ENCODE peak calls at places on chromosomes 12 and 14, in four cellular contexts. F is dorsolateral prefrontal cortex, P is fibroblast of pulmonary artery, C is A549. J is an unnamed sample.

GRCh38 chr14:104081951-104082464 is 3.5 kb upstream of the ASPG start:
- DNase-seq in F (no peak), P (no peak), C (no peak), J (no peak)

GRCh38 chr12:92438641-92439396 is 264.0 kb upstream of the PLEKHG7 start:
- DNase-seq in F (no peak), P (no peak), C (no peak), J (no peak)

GRCh38 chr12:114916124-114916523 is 232.1 kb upstream of the TBX3 start:
- DNase-seq in F (no peak), P (peak; percentile 60), C (no peak), J (peak; percentile 50)

GRCh38 chr12:25677180-25677937 is 124.3 kb upstream of the LMNTD1 start:
- DNase-seq in F (no peak), P (peak; percentile 36), C (no peak), J (no peak)

GRCh38 chr12:104792570-104792969 is 165.5 kb downstream of the SLC41A2 start:
- DNase-seq in F (no peak), P (peak; percentile 85), C (peak; percentile 11), J (peak; percentile 90)

GRCh38 chr14:62734831-62735230 is 310.4 kb downstream of the KCNH5 start:
- DNase-seq in F (no peak), P (no peak), C (no peak), J (no peak)

GRCh38 chr14:35533357-35534129 is 421 bp upstream of the INSM2 start:
- DNase-seq in F (peak; percentile 78), P (peak; percentile 41), C (peak; percentile 60), J (peak; percentile 41)

GRCh38 chr14:34826661-34827060 is 48.5 kb downstream of the BAZ1A start:
- DNase-seq in F (no peak), P (peak; percentile 21), C (no peak), J (peak; percentile 35)

GRCh38 chr14:96894966-96895365 is 97.8 kb downstream of the VRK1 start:
- DNase-seq in F (no peak), P (peak; percentile 4), C (no peak), J (peak; percentile 37)

GRCh38 chr12:124625867-124626675 is 58.7 kb upstream of the NCOR2 start:
- DNase-seq in F (no peak), P (peak; percentile 81), C (peak; percentile 76), J (peak; percentile 74)

GRCh38 chr12:89899651-89900050 is 191.0 kb upstream of the ATP2B1 start:
- DNase-seq in F (peak; percentile 14), P (no peak), C (no peak), J (no peak)

GRCh38 chr12:43113153-43113552 is 438.9 kb downstream of the ADAMTS20 start:
- DNase-seq in F (no peak), P (peak; percentile 39), C (no peak), J (peak; percentile 56)

GRCh38 chr12:19915392-19916192 is 452.7 kb upstream of the PDE3A start:
- DNase-seq in F (no peak), P (peak; percentile 83), C (no peak), J (peak; percentile 75)

GRCh38 chr12:130872179-130873096 is 572 bp downstream of the RAN start:
- DNase-seq in F (peak; percentile 30), P (peak; percentile 23), C (peak; percentile 46), J (peak; percentile 52)

GRCh38 chr14:90193925-90194324 is 62.4 kb upstream of the PSMC1 start:
- DNase-seq in F (no peak), P (peak; percentile 2), C (no peak), J (peak; percentile 2)

GRCh38 chr12:122893208-122894151 is 2.4 kb downstream of the VPS37B start:
- DNase-seq in F (no peak), P (no peak), C (no peak), J (no peak)

GRCh38 chr12:45801625-45802024 is 72.1 kb downstream of the ARID2 start:
- DNase-seq in F (no peak), P (no peak), C (no peak), J (no peak)

GRCh38 chr12:79886917-79887519 is 47.9 kb downstream of the PPP1R12A start:
- DNase-seq in F (no peak), P (peak; percentile 78), C (no peak), J (peak; percentile 80)

GRCh38 chr14:57970594-57970993 is 104.7 kb upstream of the SLC35F4 start:
- DNase-seq in F (no peak), P (no peak), C (no peak), J (no peak)

GRCh38 chr12:89875225-89875624 is 166.6 kb upstream of the ATP2B1 start:
- DNase-seq in F (no peak), P (no peak), C (no peak), J (peak; percentile 59)

GRCh38 chr14:26528415-26529182 is 69.2 kb downstream of the NOVA1 start:
- DNase-seq in F (no peak), P (peak; percentile 75), C (no peak), J (no peak)

GRCh38 chr12:87596134-87596533 is 433.1 kb downstream of the C12orf50 start:
- DNase-seq in F (no peak), P (no peak), C (no peak), J (no peak)

GRCh38 chr14:80135305-80136088 is 75.8 kb downstream of the DIO2 start:
- DNase-seq in F (no peak), P (no peak), C (no peak), J (no peak)

GRCh38 chr14:104082807-104083206 is 2.7 kb upstream of the ASPG start:
- DNase-seq in F (no peak), P (no peak), C (no peak), J (no peak)

GRCh38 chr12:39145175-39145999 is 240.0 kb upstream of the CPNE8 start:
- DNase-seq in F (peak; percentile 3), P (peak; percentile 43), C (peak; percentile 64), J (peak; percentile 1)

GRCh38 chr12:39417916-39418315 is 25.0 kb downstream of the KIF21A start:
- DNase-seq in F (no peak), P (no peak), C (no peak), J (no peak)

GRCh38 chr14:80493620-80494019 is 282.3 kb upstream of the DIO2 start:
- DNase-seq in F (no peak), P (no peak), C (no peak), J (no peak)

GRCh38 chr14:45072121-45072520 is 11.8 kb upstream of the PRPF39 start:
- DNase-seq in F (no peak), P (no peak), C (no peak), J (no peak)

GRCh38 chr12:109735051-109735521 is 21.5 kb downstream of the FAM222A start:
- DNase-seq in F (no peak), P (no peak), C (no peak), J (no peak)

GRCh38 chr12:128973883-128974681 is 120.8 kb downstream of the GLT1D1 start:
- DNase-seq in F (no peak), P (no peak), C (no peak), J (no peak)

GRCh38 chr12:113766880-113767878 is 198.9 kb downstream of the RBM19 start:
- DNase-seq in F (no peak), P (peak; percentile 73), C (peak; percentile 80), J (peak; percentile 85)

GRCh38 chr12:62816624-62817023 is 118.3 kb downstream of the PPM1H start:
- DNase-seq in F (no peak), P (no peak), C (no peak), J (no peak)

GRCh38 chr12:62814243-62814642 is 120.7 kb downstream of the PPM1H start:
- DNase-seq in F (no peak), P (no peak), C (no peak), J (no peak)

GRCh38 chr12:62813031-62813829 is 121.7 kb downstream of the PPM1H start:
- DNase-seq in F (peak; percentile 79), P (peak; percentile 81), C (peak; percentile 58), J (peak; percentile 83)

DNA sequence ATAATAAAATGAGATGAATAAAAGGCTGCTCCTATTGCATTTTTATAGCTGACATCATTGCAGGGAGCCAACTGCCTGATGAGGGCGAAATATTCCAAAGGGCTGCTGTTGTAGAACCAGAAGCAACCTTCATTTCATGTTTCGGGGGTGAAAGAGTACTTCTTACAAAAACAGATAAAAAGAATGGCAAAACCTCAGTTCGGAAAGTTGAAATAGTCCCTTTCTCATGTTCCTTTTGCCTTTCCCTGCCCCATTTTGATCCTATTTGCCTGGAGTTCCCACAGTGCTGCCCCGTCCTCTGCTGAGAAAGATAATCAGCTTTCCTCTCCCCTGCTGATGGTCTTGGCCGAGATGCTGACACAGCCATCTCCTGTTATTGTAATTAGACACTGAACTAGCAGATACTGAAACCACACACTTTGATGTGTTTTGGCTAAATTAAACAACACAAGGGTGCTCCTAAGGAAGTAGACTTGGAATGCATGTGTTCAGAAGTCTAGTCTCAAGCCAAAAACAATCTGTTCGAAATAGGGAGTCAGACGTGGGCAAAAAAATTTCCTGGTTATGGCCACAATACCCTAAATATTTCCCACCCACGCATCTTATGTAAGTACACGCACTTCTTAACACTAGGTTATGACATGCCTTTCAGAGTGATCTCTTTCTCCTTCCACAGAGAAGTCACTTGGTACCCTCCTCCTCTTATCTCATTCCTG is 117.2 kb downstream of the PPM1H start:
- DNase-seq in F (peak; percentile 75), P (peak; percentile 70), C (no peak), J (peak; percentile 96)
- TF ChIP-seq CTCF in F (peak; percentile 37), P (no peak), C (no peak), J (peak; percentile 43)

GRCh38 chr14:24092960-24093900 is 881 bp upstream of the PCK2 start:
- DNase-seq in F (no peak), P (no peak), C (no peak), J (no peak)
- H3K4me3 ChIP-seq in F (peak overlapping the region; percentile 79), P (peak overlapping the region; percentile 72), C (no peak overlapping the region), J (peak overlapping the region; percentile 89)

DNA sequence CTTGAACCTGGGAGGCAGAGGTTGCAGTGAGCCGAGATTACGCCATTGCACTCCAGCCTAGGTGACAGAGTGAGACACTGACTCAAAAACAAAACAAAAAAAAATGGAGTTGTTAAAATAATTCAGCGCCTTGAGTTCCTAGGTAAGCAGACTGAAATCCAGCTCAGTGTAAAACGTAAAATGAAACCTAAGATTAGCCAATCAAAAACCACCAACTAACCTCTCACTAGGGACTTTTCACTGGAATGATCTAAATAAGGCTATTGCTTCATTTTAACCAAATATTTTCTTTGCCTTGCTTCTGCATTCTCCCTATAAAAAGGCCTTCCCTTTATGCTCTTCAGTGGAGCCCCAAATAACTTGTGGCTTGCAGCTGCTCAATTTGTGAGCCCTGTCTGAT is 91.6 kb upstream of the HIF1A start:
- DNase-seq in F (no peak), P (no peak), C (no peak), J (peak; percentile 86)
- TF ChIP-seq CTCF in F (no peak), P (no peak), C (no peak), J (no peak)

GRCh38 chr14:22884721-22885523 is 1.9 kb downstream of the REM2 start:
- DNase-seq in F (no peak), P (no peak), C (no peak), J (no peak)

GRCh38 chr14:22885975-22886374 is 3.0 kb downstream of the REM2 start:
- DNase-seq in F (no peak), P (no peak), C (no peak), J (no peak)

GRCh38 chr14:22883191-22883976 is at the start of gene REM2:
- DNase-seq in F (no peak), P (no peak), C (no peak), J (no peak)

GRCh38 chr14:22882064-22882463 is 958 bp upstream of the REM2 start:
- DNase-seq in F (no peak), P (no peak), C (no peak), J (no peak)

GRCh38 chr14:22882529-22883190 is 362 bp upstream of the REM2 start:
- DNase-seq in F (peak; percentile 65), P (peak; percentile 44), C (no peak), J (peak; percentile 57)
- H3K4me3 ChIP-seq in F (peak overlapping the region; percentile 29), P (no peak overlapping the region), C (no peak overlapping the region), J (no peak overlapping the region)

GRCh38 chr12:2402180-2402579 is 349.4 kb downstream of the CACNA1C start:
- DNase-seq in F (no peak), P (no peak), C (no peak), J (no peak)
- TF ChIP-seq CTCF in F (no peak), P (no peak), C (no peak), J (no peak)

GRCh38 chr14:98101323-98101722 is 1170.7 kb downstream of the BCL11B start:
- DNase-seq in F (no peak), P (no peak), C (no peak), J (no peak)
- H3K4me3 ChIP-seq in F (no peak overlapping the region), P (no peak overlapping the region), C (no peak overlapping the region), J (no peak overlapping the region)